ENCODE peak calls at places on chromosomes 2 and 18, in nine cellular contexts. Q is heart right ventricle; Z is pancreas; D is activated T-cell treated with anti-CD3 and anti-CD28 coated beads, Interleukin-2, amount 50 U/mL, for 4 hours; B is activated CD4-positive, alpha-beta T cell treated with anti-CD3 and anti-CD28 coated beads for 36 hours; K is sciatic nerve; N is natural killer cell; A is upper lobe of right lung; J is left ventricle myocardium superior. T is an unnamed sample.

GRCh38 chr18:54647176-54647575 is 56.1 kb downstream of the DYNAP start:
- ATAC-seq in Q (no peak), Z (no peak), D (no peak), B (no peak), K (no peak), N (no peak), A (no peak), J (no peak), T (no peak)

GRCh38 chr18:70698574-70698973 is 409.7 kb downstream of the SOCS6 start:
- ATAC-seq in Q (no peak), Z (no peak), D (no peak), B (no peak), K (no peak), N (no peak), A (no peak), J (no peak), T (no peak)

GRCh38 chr2:74872310-74872923 is 38.5 kb downstream of the HK2 start:
- ATAC-seq in Q (no peak), Z (no peak), D (no peak), B (no peak), K (no peak), N (no peak), A (peak), J (no peak), T (no peak)

GRCh38 chr18:51030537-51031258 is 685 bp downstream of the SMAD4 start:
- ATAC-seq in Q (peak), Z (peak), D (peak), B (peak), K (peak), N (peak), A (peak), J (peak), T (peak)

GRCh38 chr18:56799756-56800155 is 148.6 kb downstream of the WDR7 start:
- ATAC-seq in Q (no peak), Z (no peak), D (no peak), B (no peak), K (no peak), N (no peak), A (no peak), J (no peak), T (no peak)

GRCh38 chr18:39198376-39198775 is 1632.8 kb upstream of the CELF4 start:
- ATAC-seq in Q (no peak), Z (no peak), D (no peak), B (no peak), K (no peak), N (no peak), A (no peak), J (no peak), T (no peak)

GRCh38 chr2:28231110-28231621 is 161.5 kb upstream of the FOSL2 start:
- ATAC-seq in Q (peak), Z (no peak), D (no peak), B (no peak), K (no peak), N (no peak), A (no peak), J (peak), T (no peak)

GRCh38 chr2:113117594-113118262 is 9.7 kb upstream of the IL1RN start:
- ATAC-seq in Q (peak), Z (peak), D (peak), B (peak), K (peak), N (no peak), A (peak), J (peak), T (no peak)